ENCODE peak calls at places on chromosomes 6 and 20, in seven cellular contexts. O is WTC11; Z is RPMI7951; A is anterior cingulate cortex; X is iris pigment epithelial cell; W is NCI-H345; D is stimulated activated CD8-positive, alpha-beta memory T cell treated with anti-CD3 and anti-CD28 coated beads, Interleukin-7, amount 100 ng/mL, for 4 hours. P is an unnamed sample.

GRCh38 chr6:13491538-13491937 is 4.1 kb upstream of the GFOD1 start:
- DNase-seq in O (no peak), X (no peak), A (no peak), W (no peak), Z (no peak), D (no peak), P (no peak)

GRCh38 chr6:104705095-104705707 is 154.5 kb downstream of the HACE1 start:
- DNase-seq in Z (peak; percentile 79), A (no peak), O (no peak), W (no peak), X (peak; percentile 93), D (peak; percentile 16), P (no peak)

GRCh38 chr6:35776364-35777215 is at the start of gene CLPSL2:
- DNase-seq in A (no peak), X (no peak), W (peak; percentile 32), D (no peak), Z (peak; percentile 23), O (peak; percentile 63), P (peak; percentile 87)

GRCh38 chr6:53464942-53465460 is 79.9 kb downstream of the GCLC start:
- DNase-seq in A (no peak), O (no peak), Z (peak; percentile 26), W (no peak), X (peak; percentile 37), D (no peak), P (no peak)

GRCh38 chr6:2038096-2038495 is 207.3 kb downstream of the GMDS start:
- DNase-seq in Z (peak; percentile 52), W (no peak), X (peak; percentile 17), O (no peak), A (no peak), D (no peak), P (no peak)

GRCh38 chr20:32010666-32011065 is 428 bp downstream of the CCM2L start:
- DNase-seq in D (no peak), A (no peak), W (no peak), X (no peak), Z (no peak), O (peak; percentile 42), P (peak; percentile 74)

GRCh38 chr20:14816471-14816870 is 479.1 kb upstream of the FLRT3 start:
- DNase-seq in A (no peak), Z (no peak), X (no peak), D (no peak), O (no peak), W (no peak), P (no peak)

GRCh38 chr6:88380083-88380482 is 213.9 kb upstream of the CNR1 start:
- DNase-seq in D (no peak), O (no peak), Z (peak; percentile 90), W (no peak), X (peak; percentile 90), A (peak; percentile 9), P (no peak)

GRCh38 chr20:36528875-36529425 is 12.4 kb upstream of the MYL9 start:
- DNase-seq in A (no peak), Z (no peak), X (no peak), D (no peak), O (no peak), W (no peak), P (no peak)

GRCh38 chr6:1603708-1604346 is 5.9 kb upstream of the FOXC1 start:
- DNase-seq in O (no peak), W (no peak), X (no peak), D (no peak), A (no peak), Z (no peak), P (peak; percentile 47)

GRCh38 chr6:3527797-3528067 is 70.9 kb upstream of the SLC22A23 start:
- DNase-seq in W (no peak), A (no peak), O (no peak), D (no peak), X (no peak), Z (no peak), P (peak; percentile 20)

GRCh38 chr6:4664117-4664626 is 112.0 kb upstream of the CDYL start:
- DNase-seq in W (no peak), X (peak; percentile 93), A (peak; percentile 35), O (no peak), Z (peak; percentile 64), D (no peak), P (no peak)

GRCh38 chr20:44468044-44468782 is 7.5 kb upstream of the TTPAL start:
- DNase-seq in W (no peak), X (no peak), D (no peak), Z (no peak), A (no peak), O (no peak), P (no peak)

GRCh38 chr6:142683688-142684087 is 261.3 kb downstream of the HIVEP2 start:
- DNase-seq in X (no peak), W (no peak), A (no peak), Z (no peak), O (no peak), D (no peak), P (no peak)

GRCh38 chr6:44275271-44275748 is 5.1 kb downstream of the TMEM151B start:
- DNase-seq in O (no peak), A (no peak), Z (no peak), X (no peak), D (no peak), W (no peak), P (no peak)

GRCh38 chr20:22678678-22679077 is 94.3 kb upstream of the FOXA2 start:
- DNase-seq in W (no peak), D (no peak), X (no peak), A (no peak), O (no peak), Z (no peak), P (no peak)

GRCh38 chr6:15351631-15352030 is 105.8 kb downstream of the JARID2 start:
- DNase-seq in O (no peak), X (peak; percentile 71), D (no peak), A (no peak), W (no peak), Z (peak; percentile 85), P (no peak)

GRCh38 chr20:3820048-3820900 is at the start of gene AP5S1:
- DNase-seq in W (peak; percentile 98), X (peak; percentile 96), O (peak; percentile 99), Z (peak; percentile 97), D (peak; percentile 88), A (peak; percentile 88), P (peak; percentile 99)

GRCh38 chr6:73108949-73109348 is 116.3 kb downstream of the KHDC1L start:
- DNase-seq in Z (no peak), X (no peak), O (no peak), A (no peak), W (no peak), D (no peak), P (no peak)

P was measured in endodermal cell.